ENCODE peak calls at places on chromosomes 6 and 20, in six cellular contexts. T is psoas muscle, U is A549, Z is heart left ventricle, O is MM.1S, C is tibial artery. S is an unnamed sample. For H3K9me3, the result is how much of the 10 kb centered on the place peaks cover.

GRCh38 chr6:3259491-3259958 is 778 bp downstream of the PSMG4 start:
- DNase-seq in T (peak), U (peak), Z (no peak), O (peak), C (no peak), S (no peak)

GRCh38 chr20:33154252-33154651 is 13.7 kb upstream of the BPIFA2 start:
- DNase-seq in T (no peak), U (no peak), Z (no peak), O (no peak), C (no peak), S (no peak)

GRCh38 chr6:138044972-138045371 is 62.2 kb downstream of the PERP start:
- DNase-seq in T (no peak), U (no peak), Z (no peak), O (no peak), C (no peak), S (no peak)

GRCh38 chr6:47970826-47971225 is 140.2 kb downstream of the PTCHD4 start:
- DNase-seq in T (no peak), U (no peak), Z (no peak), O (no peak), C (no peak), S (no peak)

GRCh38 chr6:10579803-10580202 is 58.7 kb downstream of the GCNT2 start:
- DNase-seq in T (no peak), U (no peak), Z (no peak), O (no peak), C (no peak), S (no peak)

GRCh38 chr6:6033858-6034257 is 27.1 kb upstream of the NRN1 start:
- DNase-seq in T (no peak), U (no peak), Z (no peak), O (no peak), C (no peak), S (no peak)

GRCh38 chr6:21625642-21626041 is 32.1 kb downstream of the SOX4 start:
- DNase-seq in T (no peak), U (no peak), Z (no peak), O (no peak), C (no peak), S (no peak)

GRCh38 chr6:161710698-161711097 is 436.8 kb upstream of the AGPAT4 start:
- DNase-seq in T (no peak), U (no peak), Z (no peak), O (no peak), C (no peak), S (no peak)

GRCh38 chr20:60792941-60793340 is 459.1 kb upstream of the CDH4 start:
- DNase-seq in T (no peak), U (no peak), Z (no peak), O (no peak), C (no peak), S (no peak)

GRCh38 chr20:58839991-58840747 is 10.5 kb downstream of the GNAS-AS1 start:
- DNase-seq in T (no peak), U (no peak), Z (no peak), O (no peak), C (no peak), S (no peak)

GRCh38 chr6:33772902-33773472 is 15.9 kb downstream of the LEMD2 start:
- DNase-seq in T (no peak), U (no peak), Z (no peak), O (no peak), C (no peak), S (no peak)

GRCh38 chr6:21665436-21666199 is 72.1 kb downstream of the SOX4 start:
- DNase-seq in T (peak), U (no peak), Z (peak), O (no peak), C (no peak), S (no peak)

GRCh38 chr20:2771631-2772080 is 28.8 kb downstream of the CPXM1 start:
- DNase-seq in T (no peak), U (no peak), Z (no peak), O (no peak), C (no peak), S (no peak)

GRCh38 chr6:13712485-13712990 is 903 bp upstream of the RANBP9 start:
- DNase-seq in T (no peak), U (no peak), Z (no peak), O (no peak), C (no peak), S (no peak)

GRCh38 chr20:15200139-15200538 is 862.7 kb upstream of the FLRT3 start:
- DNase-seq in T (no peak), U (no peak), Z (no peak), O (no peak), C (no peak), S (no peak)

GRCh38 chr6:137646506-137646905 is 152.3 kb upstream of the OLIG3 start:
- DNase-seq in T (no peak), U (no peak), Z (no peak), O (no peak), C (no peak), S (no peak)

GRCh38 chr6:37417393-37417792 is 15.6 kb upstream of the CMTR1 start:
- DNase-seq in T (no peak), U (no peak), Z (no peak), O (no peak), C (no peak), S (no peak)

GRCh38 chr6:7542878-7543394 is 1.5 kb downstream of the DSP start:
- DNase-seq in T (peak), U (peak), Z (peak), O (no peak), C (no peak), S (no peak)

GRCh38 chr20:5510446-5510845 is 193.7 kb upstream of the PROKR2 start:
- DNase-seq in T (no peak), U (no peak), Z (no peak), O (no peak), C (no peak), S (no peak)

GRCh38 chr6:125739364-125739763 is 10.1 kb upstream of the HEY2 start:
- DNase-seq in T (no peak), U (no peak), Z (no peak), O (no peak), C (no peak), S (no peak)

GRCh38 chr6:170522565-170523183 is 30.4 kb downstream of the PSMB1 start:
- DNase-seq in T (no peak), U (peak), Z (no peak), O (no peak), C (no peak), S (no peak)

GRCh38 chr6:31615748-31616147 is 714 bp downstream of the AIF1 start:
- DNase-seq in T (no peak), U (no peak), Z (no peak), O (no peak), C (no peak), S (no peak)

GRCh38 chr6:53294095-53294494 is 54.7 kb downstream of the ELOVL5 start:
- DNase-seq in T (no peak), U (no peak), Z (no peak), O (no peak), C (no peak), S (no peak)

DNA sequence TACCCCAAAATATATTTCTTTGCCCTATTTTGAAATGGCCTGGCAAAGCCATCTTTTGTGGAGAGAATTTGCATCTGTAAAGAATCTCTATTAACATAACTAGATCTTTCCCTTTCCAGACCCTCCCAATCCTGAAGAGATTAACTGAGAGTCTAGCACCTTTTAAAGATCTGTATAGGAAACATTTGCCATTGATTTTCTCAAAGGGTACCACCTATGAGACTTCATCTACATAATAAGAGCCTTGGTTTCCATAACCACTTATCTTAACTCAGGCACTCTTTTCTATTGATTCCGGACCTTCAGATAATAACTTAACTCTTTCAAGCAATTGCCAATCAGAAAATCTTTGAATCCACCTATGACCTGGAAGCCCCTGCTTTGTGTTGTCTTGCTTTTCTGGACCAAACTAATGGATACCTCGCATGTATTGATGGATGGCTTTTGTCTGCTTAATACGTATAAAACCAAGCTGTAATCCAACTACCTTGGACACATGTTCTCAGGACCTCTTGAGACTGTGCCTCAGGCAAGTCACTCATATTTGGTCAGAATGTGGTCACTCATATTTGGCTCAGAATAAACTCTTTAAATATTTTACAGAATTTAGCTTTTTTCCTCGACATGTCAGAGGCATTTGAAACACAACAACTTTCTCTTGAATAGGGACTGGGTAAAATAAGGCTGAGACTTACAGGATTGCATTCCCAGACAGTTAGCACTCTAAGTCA is 31.4 kb downstream of the SLC22A2 start:
- DNase-seq in T (no peak), U (no peak), Z (no peak), O (no peak), C (no peak), S (no peak)
- H3K9me3 ChIP-seq in T (under half), U (under half), Z (under half), O (under half), C (under half), S (under half)

GRCh38 chr6:167713088-167713475 is 113.6 kb upstream of the AFDN start:
- DNase-seq in T (no peak), U (no peak), Z (no peak), O (no peak), C (no peak), S (no peak)
- H3K9me3 ChIP-seq in T (under half), U (under half), Z (under half), O (under half), C (under half), S (under half)

GRCh38 chr20:55961351-55962320 is 43.7 kb downstream of the CBLN4 start:
- DNase-seq in T (no peak), U (no peak), Z (no peak), O (no peak), C (no peak), S (no peak)
- H3K9me3 ChIP-seq in T (under half), U (under half), Z (under half), O (under half), C (under half), S (under half)

DNA sequence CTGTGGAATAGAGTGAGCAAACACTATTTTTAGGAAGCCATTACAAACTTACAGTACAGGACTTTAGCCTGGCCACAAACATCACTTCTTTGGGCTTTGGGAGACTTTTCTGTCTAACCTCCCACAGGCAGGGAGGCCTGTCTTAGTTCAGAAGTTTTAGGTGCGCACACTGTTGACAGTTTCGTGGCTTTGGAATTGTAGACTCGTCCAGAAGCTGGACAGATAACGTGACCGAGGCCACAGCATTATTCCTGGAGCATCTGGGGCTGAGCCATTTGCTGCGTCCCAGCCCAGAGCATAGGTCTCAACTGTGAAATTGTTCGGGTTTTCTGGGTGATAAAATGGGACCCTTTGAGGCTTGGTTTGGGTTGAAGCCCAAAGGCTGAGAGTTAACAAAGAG is 53.8 kb downstream of the NDUFAF5 start:
- DNase-seq in T (no peak), U (no peak), Z (no peak), O (no peak), C (no peak), S (no peak)
- H3K9me3 ChIP-seq in T (under half), U (under half), Z (under half), O (under half), C (under half), S (under half)

DNA sequence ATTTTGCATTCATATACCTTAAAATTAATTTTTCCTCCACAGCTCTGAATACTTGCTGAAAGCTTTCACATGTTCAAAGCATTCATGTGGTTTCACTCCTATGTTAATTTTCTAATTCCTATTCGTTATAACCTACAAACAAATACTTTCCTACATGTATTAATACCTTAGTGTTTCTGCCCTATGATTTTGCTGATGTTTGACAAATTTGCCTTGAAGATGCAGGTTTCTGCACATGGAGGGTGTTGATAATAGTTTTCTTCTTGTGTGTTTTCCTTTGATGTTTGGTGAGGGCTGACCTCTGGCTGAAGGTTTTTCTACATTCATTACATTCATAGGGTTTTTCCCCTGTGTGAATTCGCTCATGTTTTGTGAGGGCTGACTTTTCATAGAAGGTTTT is 49.3 kb upstream of the ELMO2 start:
- DNase-seq in T (no peak), U (no peak), Z (no peak), O (no peak), C (no peak), S (no peak)
- H3K9me3 ChIP-seq in T (under half), U (under half), Z (under half), O (under half), C (under half), S (under half)

GRCh38 chr20:40019510-40019909 is 669.5 kb downstream of the MAFB start:
- DNase-seq in T (no peak), U (no peak), Z (no peak), O (no peak), C (no peak), S (no peak)

GRCh38 chr20:40016359-40016758 is 672.7 kb downstream of the MAFB start:
- DNase-seq in T (no peak), U (no peak), Z (no peak), O (no peak), C (no peak), S (no peak)

GRCh38 chr20:40016884-40017283 is 672.2 kb downstream of the MAFB start:
- DNase-seq in T (no peak), U (no peak), Z (no peak), O (no peak), C (no peak), S (no peak)

GRCh38 chr20:40017765-40018164 is 671.3 kb downstream of the MAFB start:
- DNase-seq in T (no peak), U (no peak), Z (no peak), O (no peak), C (no peak), S (no peak)
- H3K9me3 ChIP-seq in T (under half), U (under half), Z (under half), O (under half), C (under half), S (under half)

GRCh38 chr20:101975-102374 is 14.5 kb downstream of the DEFB125 start:
- DNase-seq in T (no peak), U (no peak), Z (no peak), O (no peak), C (no peak), S (no peak)
- H3K9me3 ChIP-seq in T (under half), U (under half), Z (under half), O (under half), C (under half), S (under half)

GRCh38 chr6:130276507-130276906 is 53.8 kb upstream of the SAMD3 start:
- DNase-seq in T (no peak), U (no peak), Z (no peak), O (no peak), C (no peak), S (no peak)
- H3K9me3 ChIP-seq in T (under half), U (under half), Z (half or more), O (under half), C (under half), S (under half)

DNA sequence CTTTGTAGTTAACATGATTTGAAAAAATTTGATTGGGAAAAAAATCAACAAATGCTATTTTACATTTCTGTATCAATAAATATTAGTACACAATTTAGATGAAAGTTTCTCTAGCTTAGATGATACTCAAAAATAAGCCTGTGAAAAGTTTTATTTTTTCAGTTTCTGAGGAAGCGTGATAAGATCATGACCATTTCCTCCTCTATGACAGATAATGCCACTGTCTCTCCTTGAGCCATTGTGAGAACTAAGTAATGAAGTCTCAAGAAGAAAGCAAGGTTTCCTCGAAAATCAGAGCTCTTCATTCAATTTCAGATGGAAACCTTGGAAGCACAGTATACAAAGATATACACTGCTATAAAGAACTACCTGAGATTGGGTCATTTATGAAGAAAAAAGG is 395.0 kb downstream of the HDGFL1 start:
- DNase-seq in T (no peak), U (no peak), Z (no peak), O (no peak), C (no peak), S (no peak)
- H3K9me3 ChIP-seq in T (under half), U (under half), Z (under half), O (under half), C (under half), S (under half)